ENCODE peak calls at places on chromosome 18, in five cellular contexts. One of them, this sample, is unnamed.

GRCh38 chr18:79848579-79849327 is 51.0 kb downstream of the KCNG2 start:
- DNase-seq in left lung: peak; percentile 71
- DNase-seq in thoracic aorta: no peak
- DNase-seq in osteocyte: peak; percentile 78
- DNase-seq in prostate gland: no peak
- DNase-seq in this sample: no peak

GRCh38 chr18:10852610-10853303 is 296.6 kb downstream of the PIEZO2 start:
- DNase-seq in left lung: no peak
- DNase-seq in thoracic aorta: no peak
- DNase-seq in osteocyte: no peak
- DNase-seq in prostate gland: no peak
- DNase-seq in this sample: no peak

GRCh38 chr18:63994783-63995399 is 25.0 kb downstream of the SERPINB8 start:
- DNase-seq in left lung: no peak
- DNase-seq in thoracic aorta: no peak
- DNase-seq in osteocyte: peak; percentile 87
- DNase-seq in prostate gland: no peak
- DNase-seq in this sample: peak; percentile 22

GRCh38 chr18:12031836-12032235 is 50.5 kb downstream of the IMPA2 start:
- DNase-seq in left lung: no peak
- DNase-seq in thoracic aorta: no peak
- DNase-seq in osteocyte: no peak
- DNase-seq in prostate gland: peak; percentile 55
- DNase-seq in this sample: no peak

GRCh38 chr18:28204154-28204553 is 27.2 kb upstream of the CDH2 start:
- DNase-seq in left lung: no peak
- DNase-seq in thoracic aorta: no peak
- DNase-seq in osteocyte: no peak
- DNase-seq in prostate gland: no peak
- DNase-seq in this sample: no peak

GRCh38 chr18:49758263-49758610 is 55.1 kb downstream of the ACAA2 start:
- DNase-seq in left lung: no peak
- DNase-seq in thoracic aorta: no peak
- DNase-seq in osteocyte: no peak
- DNase-seq in prostate gland: no peak
- DNase-seq in this sample: no peak

GRCh38 chr18:68611301-68611700 is 103.6 kb downstream of the TMX3 start:
- DNase-seq in left lung: no peak
- DNase-seq in thoracic aorta: no peak
- DNase-seq in osteocyte: no peak
- DNase-seq in prostate gland: no peak
- DNase-seq in this sample: no peak

GRCh38 chr18:7272268-7273049 is 41.6 kb downstream of the LRRC30 start:
- DNase-seq in left lung: peak; percentile 81
- DNase-seq in thoracic aorta: no peak
- DNase-seq in osteocyte: no peak
- DNase-seq in prostate gland: peak; percentile 64
- DNase-seq in this sample: peak; percentile 23

GRCh38 chr18:79806976-79807841 is 9.5 kb downstream of the KCNG2 start:
- DNase-seq in left lung: no peak
- DNase-seq in thoracic aorta: no peak
- DNase-seq in osteocyte: no peak
- DNase-seq in prostate gland: no peak
- DNase-seq in this sample: no peak

GRCh38 chr18:11324956-11325873 is 175.8 kb upstream of the PIEZO2 start:
- DNase-seq in left lung: no peak
- DNase-seq in thoracic aorta: no peak
- DNase-seq in osteocyte: no peak
- DNase-seq in prostate gland: no peak
- DNase-seq in this sample: no peak

GRCh38 chr18:77004555-77005380 is 127.8 kb downstream of the MBP start:
- DNase-seq in left lung: peak; percentile 80
- DNase-seq in thoracic aorta: no peak
- DNase-seq in osteocyte: peak; percentile 56
- DNase-seq in prostate gland: no peak
- DNase-seq in this sample: no peak

GRCh38 chr18:39805218-39805617 is 2149.8 kb upstream of the PIK3C3 start:
- DNase-seq in left lung: no peak
- DNase-seq in thoracic aorta: no peak
- DNase-seq in osteocyte: no peak
- DNase-seq in prostate gland: no peak
- DNase-seq in this sample: no peak

GRCh38 chr18:39952816-39953215 is 2002.2 kb upstream of the PIK3C3 start:
- DNase-seq in left lung: no peak
- DNase-seq in thoracic aorta: no peak
- DNase-seq in osteocyte: no peak
- DNase-seq in prostate gland: no peak
- DNase-seq in this sample: no peak

GRCh38 chr18:6219116-6219717 is 195.5 kb downstream of the L3MBTL4 start:
- DNase-seq in left lung: no peak
- DNase-seq in thoracic aorta: no peak
- DNase-seq in osteocyte: no peak
- DNase-seq in prostate gland: no peak
- DNase-seq in this sample: peak; percentile 46

GRCh38 chr18:13371689-13372404 is 153.3 kb downstream of the LDLRAD4 start:
- DNase-seq in left lung: no peak
- DNase-seq in thoracic aorta: no peak
- DNase-seq in osteocyte: peak; percentile 48
- DNase-seq in prostate gland: no peak
- DNase-seq in this sample: no peak

GRCh38 chr18:32674491-32674890 is 98.3 kb downstream of the KLHL14 start:
- DNase-seq in left lung: no peak
- DNase-seq in thoracic aorta: no peak
- DNase-seq in osteocyte: no peak
- DNase-seq in prostate gland: no peak
- DNase-seq in this sample: no peak

GRCh38 chr18:55096261-55097026 is 137.2 kb upstream of the CCDC68 start:
- DNase-seq in left lung: no peak
- DNase-seq in thoracic aorta: no peak
- DNase-seq in osteocyte: no peak
- DNase-seq in prostate gland: no peak
- DNase-seq in this sample: no peak

GRCh38 chr18:50401888-50402287 is 27.0 kb downstream of the SKA1 start:
- DNase-seq in left lung: peak; percentile 85
- DNase-seq in thoracic aorta: no peak
- DNase-seq in osteocyte: no peak
- DNase-seq in prostate gland: no peak
- DNase-seq in this sample: no peak

GRCh38 chr18:10234912-10235439 is 219.5 kb upstream of the APCDD1 start:
- DNase-seq in left lung: no peak
- DNase-seq in thoracic aorta: no peak
- DNase-seq in osteocyte: no peak
- DNase-seq in prostate gland: peak; percentile 50
- DNase-seq in this sample: no peak

GRCh38 chr18:42029100-42029499 is 74.1 kb downstream of the PIK3C3 start:
- DNase-seq in left lung: no peak
- DNase-seq in thoracic aorta: no peak
- DNase-seq in osteocyte: no peak
- DNase-seq in prostate gland: no peak
- DNase-seq in this sample: no peak

GRCh38 chr18:42028232-42028832 is 73.3 kb downstream of the PIK3C3 start:
- DNase-seq in left lung: no peak
- DNase-seq in thoracic aorta: no peak
- DNase-seq in osteocyte: no peak
- DNase-seq in prostate gland: no peak
- DNase-seq in this sample: no peak

GRCh38 chr18:42032447-42032846 is 77.4 kb downstream of the PIK3C3 start:
- DNase-seq in left lung: no peak
- DNase-seq in thoracic aorta: no peak
- DNase-seq in osteocyte: no peak
- DNase-seq in prostate gland: no peak
- DNase-seq in this sample: no peak

GRCh38 chr18:42033137-42033810 is 78.2 kb downstream of the PIK3C3 start:
- DNase-seq in left lung: no peak
- DNase-seq in thoracic aorta: no peak
- DNase-seq in osteocyte: no peak
- DNase-seq in prostate gland: no peak
- DNase-seq in this sample: no peak

DNA sequence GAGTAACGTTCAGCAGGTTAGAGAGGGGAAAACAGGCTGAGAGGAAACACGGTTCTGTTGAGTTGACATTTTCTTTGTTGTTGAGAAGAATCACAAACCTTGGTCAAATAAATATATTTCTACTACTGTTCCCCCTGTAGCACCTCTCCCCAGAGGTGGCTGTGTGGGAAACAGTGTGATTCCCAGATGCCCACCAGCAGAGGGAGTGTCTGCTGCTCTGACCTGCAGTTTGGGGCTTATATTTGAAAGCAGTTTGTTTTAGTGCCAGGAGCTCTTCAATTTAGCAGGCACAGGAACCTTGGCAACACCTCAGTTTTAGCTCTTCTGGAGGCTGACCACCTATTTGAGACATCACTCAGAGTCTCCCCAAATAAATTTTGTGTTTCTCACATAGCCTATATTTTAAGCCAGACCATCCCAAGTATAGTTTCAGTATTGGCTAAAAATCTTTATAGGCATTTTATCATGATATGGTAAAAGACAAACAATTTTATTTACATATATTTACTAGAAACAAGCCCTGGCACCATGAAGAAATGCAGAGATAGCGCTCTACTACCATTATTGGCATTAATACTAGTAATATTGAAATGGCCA is 75.7 kb downstream of the PIK3C3 start:
- DNase-seq in left lung: no peak
- DNase-seq in thoracic aorta: no peak
- DNase-seq in osteocyte: no peak
- DNase-seq in prostate gland: no peak
- DNase-seq in this sample: no peak
- TF ChIP-seq CTCF in left lung: no peak
- TF ChIP-seq CTCF in thoracic aorta: no peak
- TF ChIP-seq CTCF in osteocyte: peak; percentile 62
- TF ChIP-seq CTCF in prostate gland: no peak
- TF ChIP-seq CTCF in this sample: peak; percentile 71

DNA sequence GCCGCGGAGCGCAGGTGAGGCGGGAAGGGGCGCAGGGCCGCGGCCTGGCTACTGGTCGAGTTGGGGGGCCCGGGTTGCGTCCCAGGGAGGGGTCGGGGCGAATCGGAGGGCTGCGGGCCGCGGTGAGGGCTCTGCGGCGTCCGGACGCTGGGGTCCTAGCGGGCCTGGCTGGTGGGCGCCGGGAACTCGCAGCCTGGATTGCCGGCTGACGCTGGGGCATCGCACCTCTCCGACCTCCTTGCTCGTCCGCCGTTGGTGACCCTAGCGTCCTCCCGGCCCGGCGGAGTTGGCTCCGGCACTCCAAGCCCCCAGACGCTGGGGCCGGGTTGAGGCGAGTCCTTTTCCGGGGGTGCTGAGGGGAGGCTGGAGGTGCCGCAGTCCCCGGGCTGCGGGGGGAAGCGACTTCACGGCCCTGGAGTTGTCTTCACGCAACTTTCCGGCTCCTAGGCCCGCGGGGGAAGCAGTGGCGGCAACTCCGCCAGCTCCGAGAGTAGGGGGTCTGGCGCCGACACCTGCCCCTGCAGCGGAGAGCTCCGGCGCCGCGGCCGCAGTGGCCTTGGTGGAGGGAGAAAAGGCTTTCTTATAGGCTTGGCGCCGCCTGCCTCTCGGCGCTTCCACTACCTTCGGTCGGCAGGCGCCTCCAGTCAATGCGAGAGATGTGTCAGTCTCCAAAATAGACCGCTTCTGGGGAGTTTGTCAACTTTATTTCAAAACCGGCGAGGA is 70.3 kb downstream of the HAUS1 start:
- DNase-seq in left lung: peak; percentile 85
- DNase-seq in thoracic aorta: no peak
- DNase-seq in osteocyte: no peak
- DNase-seq in prostate gland: peak; percentile 9
- DNase-seq in this sample: peak; percentile 34
- TF ChIP-seq CTCF in left lung: no peak
- TF ChIP-seq CTCF in thoracic aorta: no peak
- TF ChIP-seq CTCF in osteocyte: peak; percentile 19
- TF ChIP-seq CTCF in prostate gland: no peak
- TF ChIP-seq CTCF in this sample: no peak

GRCh38 chr18:74573053-74573452 is 24.6 kb upstream of the ZNF407 start:
- DNase-seq in left lung: no peak
- DNase-seq in thoracic aorta: no peak
- DNase-seq in osteocyte: no peak
- DNase-seq in prostate gland: no peak
- DNase-seq in this sample: no peak
- TF ChIP-seq CTCF in left lung: no peak
- TF ChIP-seq CTCF in thoracic aorta: no peak
- TF ChIP-seq CTCF in osteocyte: no peak
- TF ChIP-seq CTCF in prostate gland: no peak
- TF ChIP-seq CTCF in this sample: no peak

GRCh38 chr18:37339701-37340215 is 225.8 kb downstream of the CELF4 start:
- DNase-seq in left lung: no peak
- DNase-seq in thoracic aorta: no peak
- DNase-seq in osteocyte: no peak
- DNase-seq in prostate gland: no peak
- DNase-seq in this sample: no peak

GRCh38 chr18:37332764-37333420 is 232.7 kb downstream of the CELF4 start:
- DNase-seq in left lung: no peak
- DNase-seq in thoracic aorta: no peak
- DNase-seq in osteocyte: no peak
- DNase-seq in prostate gland: no peak
- DNase-seq in this sample: no peak

GRCh38 chr18:37334494-37335125 is 231.0 kb downstream of the CELF4 start:
- DNase-seq in left lung: no peak
- DNase-seq in thoracic aorta: no peak
- DNase-seq in osteocyte: no peak
- DNase-seq in prostate gland: no peak
- DNase-seq in this sample: no peak

GRCh38 chr18:37335337-37335736 is 230.3 kb downstream of the CELF4 start:
- DNase-seq in left lung: no peak
- DNase-seq in thoracic aorta: no peak
- DNase-seq in osteocyte: no peak
- DNase-seq in prostate gland: no peak
- DNase-seq in this sample: no peak

DNA sequence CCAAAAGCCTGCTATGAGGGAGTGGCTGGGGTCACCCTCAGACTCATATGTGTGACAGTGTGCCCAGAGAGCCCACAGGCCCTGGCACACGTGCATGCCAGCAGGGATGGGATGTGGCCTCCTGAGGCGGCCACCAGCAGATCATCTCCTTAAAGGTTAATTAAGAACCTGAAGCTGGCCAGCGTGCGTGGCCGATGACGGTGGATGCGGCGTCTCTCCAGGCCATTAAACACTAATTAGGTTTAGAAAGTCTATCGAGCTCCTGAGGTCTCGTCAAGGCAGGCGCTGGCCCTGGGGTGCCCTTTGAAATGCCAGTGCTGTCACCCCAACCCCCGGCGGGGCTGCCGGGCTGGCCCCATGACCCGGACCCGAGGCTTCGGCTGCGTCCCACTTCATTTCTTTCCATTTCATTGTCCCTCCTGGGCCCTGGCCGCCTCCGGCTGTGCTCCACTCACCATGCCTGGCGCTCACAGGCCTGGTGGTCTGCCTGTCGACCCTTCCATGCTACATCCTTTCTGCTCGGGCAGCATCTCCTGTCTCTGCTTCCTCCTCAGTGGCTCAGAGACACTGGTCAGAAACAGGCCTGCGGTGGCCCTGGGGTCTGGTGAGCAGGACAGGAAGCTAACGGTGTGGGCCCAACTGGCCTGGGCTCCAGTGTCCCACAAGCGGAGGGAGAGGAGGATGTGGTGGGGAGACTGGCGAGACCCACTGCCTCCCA is 228.9 kb downstream of the CELF4 start:
- DNase-seq in left lung: no peak
- DNase-seq in thoracic aorta: no peak
- DNase-seq in osteocyte: no peak
- DNase-seq in prostate gland: no peak
- DNase-seq in this sample: no peak
- TF ChIP-seq CTCF in left lung: no peak
- TF ChIP-seq CTCF in thoracic aorta: no peak
- TF ChIP-seq CTCF in osteocyte: no peak
- TF ChIP-seq CTCF in prostate gland: no peak
- TF ChIP-seq CTCF in this sample: no peak